ENCODE peak calls at places on chromosomes 13 and 19, in eight cellular contexts. T, N, R, A, D, J, O and C are unnamed samples. For H3K4me1, the result is how much of the 10 kb centered on the place peaks cover.

GRCh38 chr13:31530883-31531282 is 208.4 kb upstream of the RXFP2 start:
- DNase-seq in T (no peak), N (no peak), R (no peak), A (no peak), D (no peak), J (no peak), O (no peak), C (no peak)

GRCh38 chr19:14333101-14333871 is 48.0 kb upstream of the ADGRE5 start:
- DNase-seq in T (no peak), N (no peak), R (no peak), A (no peak), D (no peak), J (peak), O (peak), C (peak)

GRCh38 chr19:709965-710714 is 1.4 kb downstream of the PALM start:
- DNase-seq in T (no peak), N (no peak), R (peak), A (no peak), D (no peak), J (peak), O (peak), C (no peak)

GRCh38 chr19:3062165-3063105 is at the start of gene TLE5:
- DNase-seq in T (peak), N (peak), R (peak), A (peak), D (no peak), J (peak), O (peak), C (peak)

GRCh38 chr13:90696254-90696653 is 651.2 kb upstream of the MIR17HG start:
- DNase-seq in T (no peak), N (no peak), R (no peak), A (no peak), D (no peak), J (no peak), O (no peak), C (no peak)

GRCh38 chr13:48443442-48444208 is 30.7 kb upstream of the LPAR6 start:
- DNase-seq in T (no peak), N (no peak), R (no peak), A (no peak), D (no peak), J (no peak), O (no peak), C (no peak)

GRCh38 chr13:75666646-75667351 is 30.7 kb downstream of the LMO7 start:
- DNase-seq in T (no peak), N (no peak), R (no peak), A (no peak), D (no peak), J (no peak), O (no peak), C (no peak)

GRCh38 chr13:94550030-94550738 is 45.8 kb downstream of the TGDS start:
- DNase-seq in T (peak), N (no peak), R (no peak), A (no peak), D (no peak), J (no peak), O (no peak), C (no peak)

GRCh38 chr19:39524495-39524894 is 8.2 kb downstream of the EID2B start:
- DNase-seq in T (no peak), N (no peak), R (no peak), A (no peak), D (no peak), J (no peak), O (no peak), C (no peak)

GRCh38 chr19:40217921-40218890 is at the start of gene TTC9B:
- DNase-seq in T (no peak), N (no peak), R (no peak), A (peak), D (no peak), J (no peak), O (peak), C (no peak)

GRCh38 chr13:95154441-95154886 is 146.8 kb downstream of the ABCC4 start:
- DNase-seq in T (no peak), N (no peak), R (no peak), A (no peak), D (no peak), J (no peak), O (no peak), C (no peak)

GRCh38 chr13:32031025-32031814 is at the start of gene FRY:
- DNase-seq in T (peak), N (peak), R (peak), A (peak), D (no peak), J (peak), O (peak), C (peak)

GRCh38 chr13:39364797-39365468 is 238.1 kb downstream of the LHFPL6 start:
- DNase-seq in T (no peak), N (no peak), R (no peak), A (no peak), D (no peak), J (no peak), O (peak), C (no peak)

GRCh38 chr13:73417012-73417615 is 358.3 kb downstream of the KLF5 start:
- DNase-seq in T (peak), N (no peak), R (no peak), A (no peak), D (no peak), J (no peak), O (peak), C (no peak)

GRCh38 chr13:101700598-101700997 is 248.1 kb downstream of the ITGBL1 start:
- DNase-seq in T (no peak), N (no peak), R (no peak), A (no peak), D (no peak), J (peak), O (no peak), C (no peak)

GRCh38 chr13:48726711-48727110 is 73.0 kb downstream of the CYSLTR2 start:
- DNase-seq in T (no peak), N (no peak), R (peak), A (no peak), D (no peak), J (peak), O (no peak), C (no peak)

GRCh38 chr19:5436101-5436947 is 18.9 kb upstream of the ZNRF4 start:
- DNase-seq in T (no peak), N (no peak), R (no peak), A (no peak), D (no peak), J (no peak), O (peak), C (no peak)

GRCh38 chr19:31537136-31537535 is 187.9 kb upstream of the TSHZ3 start:
- DNase-seq in T (no peak), N (no peak), R (no peak), A (no peak), D (no peak), J (no peak), O (no peak), C (no peak)

GRCh38 chr13:31051999-31052398 is 109.7 kb downstream of the HSPH1 start:
- DNase-seq in T (no peak), N (no peak), R (no peak), A (no peak), D (no peak), J (no peak), O (peak), C (no peak)

GRCh38 chr13:89363144-89363543 is 1692.0 kb downstream of the SLITRK5 start:
- DNase-seq in T (no peak), N (no peak), R (no peak), A (no peak), D (no peak), J (no peak), O (no peak), C (peak)

GRCh38 chr13:48066310-48066989 is 28.5 kb downstream of the MED4 start:
- DNase-seq in T (no peak), N (peak), R (no peak), A (no peak), D (no peak), J (no peak), O (no peak), C (no peak)

GRCh38 chr19:35438527-35438926 is 9.5 kb upstream of the FFAR2 start:
- DNase-seq in T (peak), N (no peak), R (no peak), A (no peak), D (no peak), J (no peak), O (peak), C (no peak)

GRCh38 chr19:55437410-55437809 is 5.7 kb downstream of the SHISA7 start:
- DNase-seq in T (peak), N (peak), R (peak), A (no peak), D (no peak), J (peak), O (peak), C (no peak)

GRCh38 chr13:42174344-42175162 is 97.4 kb upstream of the AKAP11 start:
- DNase-seq in T (no peak), N (no peak), R (no peak), A (no peak), D (no peak), J (no peak), O (no peak), C (no peak)

GRCh38 chr19:19362075-19362474 is 41.4 kb downstream of the MAU2 start:
- DNase-seq in T (no peak), N (no peak), R (no peak), A (no peak), D (no peak), J (no peak), O (no peak), C (no peak)
- TF ChIP-seq CTCF in T (no peak), N (no peak), R (no peak), A (no peak), D (no peak), J (no peak), O (no peak), C (no peak)

DNA sequence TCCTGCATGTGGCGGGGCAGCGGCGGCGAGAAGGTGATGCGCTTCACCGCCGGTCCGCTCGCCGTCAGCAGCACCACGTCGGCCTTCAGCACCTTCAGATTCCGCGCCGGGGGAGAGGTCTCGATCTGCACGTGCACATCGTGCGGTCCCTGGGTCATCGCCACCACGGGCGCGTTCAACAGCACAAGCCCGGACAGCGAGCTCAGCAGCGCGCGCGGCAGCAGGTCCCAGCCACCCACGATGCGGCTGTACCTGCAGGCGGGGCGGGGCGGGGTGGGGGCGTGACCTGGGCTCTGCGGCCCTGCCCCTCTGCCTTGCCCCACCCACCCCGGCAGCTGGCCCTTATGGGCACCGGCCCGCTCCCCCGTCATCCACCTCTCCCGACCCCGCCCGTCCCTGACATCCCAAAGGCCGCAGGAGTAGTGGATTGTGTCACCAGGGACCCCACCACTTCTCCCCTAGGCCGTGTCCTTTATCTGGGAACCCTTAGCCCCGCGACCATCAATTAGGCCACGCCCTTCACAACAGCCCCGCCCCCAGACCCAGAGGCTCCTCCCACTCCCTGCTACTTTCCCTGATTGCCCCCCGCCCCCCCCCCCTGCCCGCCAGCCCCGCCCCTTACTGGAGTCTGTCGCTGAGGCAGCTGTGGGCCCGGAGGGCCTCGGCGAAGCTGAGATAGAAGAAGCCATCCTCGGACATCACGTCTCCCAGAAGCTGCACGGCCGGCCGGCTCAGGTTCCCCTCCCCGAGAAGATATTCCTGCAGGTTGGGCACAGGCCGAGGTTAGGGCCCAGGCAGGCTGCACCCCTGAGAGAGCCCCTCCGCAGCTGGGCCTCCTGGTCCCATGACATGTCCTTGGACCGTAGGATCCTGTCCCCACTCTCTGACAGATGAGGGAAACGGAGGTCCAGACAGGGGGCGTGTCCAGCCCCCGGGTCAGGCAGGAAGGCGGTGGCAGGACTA is 6.1 kb downstream of the IL4I1 start:
- DNase-seq in T (no peak), N (peak), R (peak), A (peak), D (no peak), J (no peak), O (peak), C (peak)
- H3K4me3 ChIP-seq in T (no peak), N (no peak), R (peak), A (peak), D (peak), J (peak), O (peak), C (no peak)

GRCh38 chr19:16328824-16329482 is 4.3 kb downstream of the KLF2 start:
- DNase-seq in T (no peak), N (no peak), R (peak), A (peak), D (no peak), J (no peak), O (no peak), C (no peak)
- H3K4me1 ChIP-seq in T (under half), N (under half), R (under half), A (under half), D (half or more), J (under half), O (under half), C (under half)

DNA sequence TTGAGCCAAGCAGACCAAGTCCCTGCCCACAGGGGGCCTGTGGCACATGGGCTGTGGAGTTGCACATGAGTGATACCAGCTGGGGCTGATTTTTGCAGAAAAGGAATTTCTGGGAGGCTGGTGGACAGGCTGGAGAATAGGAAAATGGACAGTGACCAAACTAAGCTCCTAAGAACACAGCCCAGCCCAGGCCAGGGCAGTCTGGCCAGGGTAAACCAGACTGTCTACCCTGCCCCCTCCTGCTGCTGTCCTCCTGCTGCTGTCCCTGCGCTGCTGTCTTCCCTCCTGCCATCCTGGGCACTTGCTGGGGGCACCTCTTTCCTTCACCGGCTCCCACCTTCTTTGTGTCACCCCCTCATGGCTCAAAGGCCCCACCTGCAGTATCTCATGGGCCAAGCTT is 219.2 kb downstream of the ZIC5 start:
- DNase-seq in T (no peak), N (no peak), R (no peak), A (no peak), D (no peak), J (no peak), O (no peak), C (no peak)
- TF ChIP-seq CTCF in T (no peak), N (no peak), R (no peak), A (no peak), D (no peak), J (no peak), O (no peak), C (no peak)

GRCh38 chr19:48556163-48556562 is 4.2 kb downstream of the SULT2B1 start:
- DNase-seq in T (no peak), N (no peak), R (no peak), A (no peak), D (no peak), J (no peak), O (peak), C (peak)

GRCh38 chr19:48552406-48553322 is 692 bp downstream of the SULT2B1 start:
- DNase-seq in T (no peak), N (no peak), R (no peak), A (no peak), D (no peak), J (no peak), O (no peak), C (no peak)

GRCh38 chr19:48554385-48555091 is 2.6 kb downstream of the SULT2B1 start:
- DNase-seq in T (peak), N (no peak), R (no peak), A (no peak), D (no peak), J (no peak), O (peak), C (no peak)

GRCh38 chr19:48551437-48552302 is at the start of gene SULT2B1:
- DNase-seq in T (peak), N (no peak), R (no peak), A (no peak), D (no peak), J (no peak), O (no peak), C (peak)

DNA sequence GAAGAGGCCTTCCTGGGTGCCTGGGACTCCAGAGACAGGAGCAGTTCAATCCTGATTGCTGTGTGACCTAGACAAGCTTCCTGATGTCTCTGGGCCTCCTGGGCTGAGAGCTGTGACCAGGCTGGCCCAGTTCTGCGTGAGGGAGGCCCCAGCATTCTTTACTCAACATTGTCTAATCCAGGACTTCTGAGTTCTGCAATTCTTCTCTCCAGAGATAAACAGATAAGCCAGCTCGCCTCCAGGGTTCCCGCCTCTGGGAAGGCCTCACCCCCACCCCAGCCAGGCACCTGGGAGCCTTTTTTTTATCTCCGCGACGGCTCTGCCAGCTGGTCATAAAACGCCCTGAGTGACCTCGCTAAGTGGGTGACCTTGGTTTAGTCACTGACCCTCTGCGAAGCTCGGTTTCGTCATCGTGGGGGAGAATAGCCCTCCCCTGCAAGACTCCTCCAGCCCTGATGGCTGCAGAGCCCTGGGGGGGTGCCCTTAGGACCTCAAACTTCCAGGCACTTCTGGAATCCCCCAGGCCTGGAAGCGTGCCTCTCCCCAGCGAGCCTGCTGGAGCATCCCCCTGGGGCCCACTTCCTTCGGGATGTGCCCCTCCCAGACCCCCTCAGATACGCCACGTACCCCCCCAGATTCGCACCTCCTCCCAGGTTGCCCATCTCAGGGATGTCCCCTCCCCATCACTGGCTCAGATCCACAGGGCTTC is 1.9 kb downstream of the SULT2B1 start:
- DNase-seq in T (peak), N (no peak), R (no peak), A (no peak), D (no peak), J (no peak), O (peak), C (peak)
- H3K4me3 ChIP-seq in T (no peak), N (no peak), R (no peak), A (no peak), D (peak), J (no peak), O (no peak), C (no peak)